ENCODE peak calls at places on chromosomes 13 and 19, in five cellular contexts. One of them, this sample, is unnamed.

GRCh38 chr13:64234255-64234654 is 2818.6 kb upstream of the PCDH20 start:
- DNase-seq in left ventricle myocardium inferior: no peak
- DNase-seq in CD8-positive, alpha-beta memory T cell: no peak
- DNase-seq in Peyer's patch: no peak
- DNase-seq in psoas muscle: no peak
- DNase-seq in this sample: peak; percentile 35

GRCh38 chr19:32676186-32676894 is 692 bp downstream of the RGS9BP start:
- DNase-seq in left ventricle myocardium inferior: no peak
- DNase-seq in CD8-positive, alpha-beta memory T cell: peak; percentile 33
- DNase-seq in Peyer's patch: no peak
- DNase-seq in psoas muscle: no peak
- DNase-seq in this sample: no peak

GRCh38 chr19:5335593-5335992 is 5.0 kb downstream of the PTPRS start:
- DNase-seq in left ventricle myocardium inferior: no peak
- DNase-seq in CD8-positive, alpha-beta memory T cell: no peak
- DNase-seq in Peyer's patch: no peak
- DNase-seq in psoas muscle: no peak
- DNase-seq in this sample: no peak

GRCh38 chr13:35469781-35470380 is 6.6 kb downstream of the MAB21L1 start:
- DNase-seq in left ventricle myocardium inferior: no peak
- DNase-seq in CD8-positive, alpha-beta memory T cell: no peak
- DNase-seq in Peyer's patch: no peak
- DNase-seq in psoas muscle: no peak
- DNase-seq in this sample: no peak

GRCh38 chr13:45781553-45782326 is 69.8 kb downstream of the SIAH3 start:
- DNase-seq in left ventricle myocardium inferior: peak; percentile 75
- DNase-seq in CD8-positive, alpha-beta memory T cell: no peak
- DNase-seq in Peyer's patch: peak; percentile 54
- DNase-seq in psoas muscle: peak; percentile 61
- DNase-seq in this sample: no peak

GRCh38 chr13:24540236-24541126 is 27.9 kb upstream of the PARP4 start:
- DNase-seq in left ventricle myocardium inferior: no peak
- DNase-seq in CD8-positive, alpha-beta memory T cell: no peak
- DNase-seq in Peyer's patch: no peak
- DNase-seq in psoas muscle: no peak
- DNase-seq in this sample: no peak

GRCh38 chr13:21674271-21675009 is 3.6 kb downstream of the FGF9 start:
- DNase-seq in left ventricle myocardium inferior: peak; percentile 41
- DNase-seq in CD8-positive, alpha-beta memory T cell: peak; percentile 27
- DNase-seq in Peyer's patch: no peak
- DNase-seq in psoas muscle: peak; percentile 24
- DNase-seq in this sample: no peak

GRCh38 chr19:58558623-58559274 is 338 bp upstream of the UBE2M start:
- DNase-seq in left ventricle myocardium inferior: peak; percentile 99
- DNase-seq in CD8-positive, alpha-beta memory T cell: peak; percentile 100
- DNase-seq in Peyer's patch: peak; percentile 100
- DNase-seq in psoas muscle: peak; percentile 99
- DNase-seq in this sample: peak; percentile 99

GRCh38 chr19:46731007-46731501 is 14.1 kb upstream of the PRKD2 start:
- DNase-seq in left ventricle myocardium inferior: no peak
- DNase-seq in CD8-positive, alpha-beta memory T cell: no peak
- DNase-seq in Peyer's patch: no peak
- DNase-seq in psoas muscle: no peak
- DNase-seq in this sample: peak; percentile 44

GRCh38 chr13:84607614-84608013 is 725.3 kb upstream of the SLITRK1 start:
- DNase-seq in left ventricle myocardium inferior: no peak
- DNase-seq in CD8-positive, alpha-beta memory T cell: no peak
- DNase-seq in Peyer's patch: no peak
- DNase-seq in psoas muscle: peak; percentile 19
- DNase-seq in this sample: no peak

GRCh38 chr13:36133950-36134349 is 2.8 kb upstream of the DCLK1 start:
- DNase-seq in left ventricle myocardium inferior: no peak
- DNase-seq in CD8-positive, alpha-beta memory T cell: no peak
- DNase-seq in Peyer's patch: no peak
- DNase-seq in psoas muscle: no peak
- DNase-seq in this sample: no peak

GRCh38 chr13:31835932-31836331 is 96.6 kb downstream of the RXFP2 start:
- DNase-seq in left ventricle myocardium inferior: no peak
- DNase-seq in CD8-positive, alpha-beta memory T cell: no peak
- DNase-seq in Peyer's patch: no peak
- DNase-seq in psoas muscle: no peak
- DNase-seq in this sample: peak; percentile 12

GRCh38 chr13:43077906-43078305 is 54.5 kb downstream of the DNAJC15 start:
- DNase-seq in left ventricle myocardium inferior: no peak
- DNase-seq in CD8-positive, alpha-beta memory T cell: no peak
- DNase-seq in Peyer's patch: no peak
- DNase-seq in psoas muscle: no peak
- DNase-seq in this sample: no peak

GRCh38 chr13:64397699-64398098 is 2832.4 kb downstream of the PCDH9 start:
- DNase-seq in left ventricle myocardium inferior: no peak
- DNase-seq in CD8-positive, alpha-beta memory T cell: no peak
- DNase-seq in Peyer's patch: no peak
- DNase-seq in psoas muscle: no peak
- DNase-seq in this sample: no peak

GRCh38 chr13:20492641-20493040 is 33.0 kb downstream of the CRYL1 start:
- DNase-seq in left ventricle myocardium inferior: no peak
- DNase-seq in CD8-positive, alpha-beta memory T cell: no peak
- DNase-seq in Peyer's patch: no peak
- DNase-seq in psoas muscle: no peak
- DNase-seq in this sample: no peak

GRCh38 chr13:97434417-97435296 is 688 bp downstream of the RAP2A start:
- DNase-seq in left ventricle myocardium inferior: peak; percentile 34
- DNase-seq in CD8-positive, alpha-beta memory T cell: peak; percentile 53
- DNase-seq in Peyer's patch: peak; percentile 71
- DNase-seq in psoas muscle: peak; percentile 46
- DNase-seq in this sample: peak; percentile 57

GRCh38 chr13:48476215-48476614 is 56.7 kb downstream of the RCBTB2 start:
- DNase-seq in left ventricle myocardium inferior: no peak
- DNase-seq in CD8-positive, alpha-beta memory T cell: no peak
- DNase-seq in Peyer's patch: no peak
- DNase-seq in psoas muscle: no peak
- DNase-seq in this sample: no peak

GRCh38 chr13:46183018-46183940 is 1.3 kb upstream of the LCP1 start:
- DNase-seq in left ventricle myocardium inferior: no peak
- DNase-seq in CD8-positive, alpha-beta memory T cell: no peak
- DNase-seq in Peyer's patch: no peak
- DNase-seq in psoas muscle: no peak
- DNase-seq in this sample: no peak

GRCh38 chr13:22828081-22828480 is 352.7 kb upstream of the SGCG start:
- DNase-seq in left ventricle myocardium inferior: no peak
- DNase-seq in CD8-positive, alpha-beta memory T cell: no peak
- DNase-seq in Peyer's patch: no peak
- DNase-seq in psoas muscle: no peak
- DNase-seq in this sample: no peak

GRCh38 chr19:51398096-51398704 is 7.8 kb upstream of the C19orf84 start:
- DNase-seq in left ventricle myocardium inferior: no peak
- DNase-seq in CD8-positive, alpha-beta memory T cell: no peak
- DNase-seq in Peyer's patch: no peak
- DNase-seq in psoas muscle: no peak
- DNase-seq in this sample: no peak

GRCh38 chr19:956747-957451 is 27.2 kb upstream of the WDR18 start:
- DNase-seq in left ventricle myocardium inferior: no peak
- DNase-seq in CD8-positive, alpha-beta memory T cell: no peak
- DNase-seq in Peyer's patch: no peak
- DNase-seq in psoas muscle: no peak
- DNase-seq in this sample: no peak

GRCh38 chr19:1125601-1126533 is 22.1 kb downstream of the GPX4 start:
- DNase-seq in left ventricle myocardium inferior: no peak
- DNase-seq in CD8-positive, alpha-beta memory T cell: no peak
- DNase-seq in Peyer's patch: no peak
- DNase-seq in psoas muscle: peak; percentile 60
- DNase-seq in this sample: no peak

GRCh38 chr19:10404888-10405808 is 1.8 kb upstream of the CDC37 start:
- DNase-seq in left ventricle myocardium inferior: no peak
- DNase-seq in CD8-positive, alpha-beta memory T cell: no peak
- DNase-seq in Peyer's patch: no peak
- DNase-seq in psoas muscle: no peak
- DNase-seq in this sample: no peak

GRCh38 chr19:39846678-39847486 is 703 bp upstream of the FBL start:
- DNase-seq in left ventricle myocardium inferior: no peak
- DNase-seq in CD8-positive, alpha-beta memory T cell: no peak
- DNase-seq in Peyer's patch: no peak
- DNase-seq in psoas muscle: no peak
- DNase-seq in this sample: no peak

GRCh38 chr19:39846176-39846677 is at the start of gene FBL:
- DNase-seq in left ventricle myocardium inferior: peak; percentile 96
- DNase-seq in CD8-positive, alpha-beta memory T cell: peak; percentile 95
- DNase-seq in Peyer's patch: peak; percentile 98
- DNase-seq in psoas muscle: peak; percentile 97
- DNase-seq in this sample: peak; percentile 79

GRCh38 chr19:39845621-39846175 is 481 bp downstream of the FBL start:
- DNase-seq in left ventricle myocardium inferior: no peak
- DNase-seq in CD8-positive, alpha-beta memory T cell: no peak
- DNase-seq in Peyer's patch: no peak
- DNase-seq in psoas muscle: no peak
- DNase-seq in this sample: peak; percentile 48

GRCh38 chr19:39843919-39844793 is 2.0 kb downstream of the FBL start:
- DNase-seq in left ventricle myocardium inferior: no peak
- DNase-seq in CD8-positive, alpha-beta memory T cell: peak; percentile 45
- DNase-seq in Peyer's patch: no peak
- DNase-seq in psoas muscle: no peak
- DNase-seq in this sample: no peak

DNA sequence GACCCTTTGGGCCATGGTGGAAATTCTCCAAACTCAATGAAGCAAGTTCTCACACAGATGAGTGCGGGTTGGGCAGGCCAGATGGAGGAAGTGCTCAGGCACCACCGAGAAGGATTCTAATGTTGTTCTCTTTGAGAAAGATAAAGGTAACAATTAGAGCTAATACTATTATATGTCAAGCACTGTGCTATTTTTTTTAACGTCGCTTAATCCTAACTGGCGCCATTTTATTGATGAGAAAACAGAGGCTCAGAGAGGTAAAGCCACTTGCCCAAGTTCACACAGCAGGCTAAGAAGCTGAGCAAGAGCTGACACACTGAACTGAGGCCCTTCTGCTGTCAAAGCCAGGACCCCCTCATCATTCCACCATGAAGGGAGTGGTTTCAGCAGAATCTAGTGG is 1.0 kb downstream of the FBL start:
- DNase-seq in left ventricle myocardium inferior: no peak
- DNase-seq in CD8-positive, alpha-beta memory T cell: no peak
- DNase-seq in Peyer's patch: no peak
- DNase-seq in psoas muscle: no peak
- DNase-seq in this sample: no peak
- H3K27ac ChIP-seq in left ventricle myocardium inferior: no peak overlapping the region
- H3K27ac ChIP-seq in CD8-positive, alpha-beta memory T cell: peak overlapping the region; percentile 15
- H3K27ac ChIP-seq in Peyer's patch: no peak overlapping the region
- H3K27ac ChIP-seq in psoas muscle: peak overlapping the region; percentile 85
- H3K27ac ChIP-seq in this sample: no peak overlapping the region

GRCh38 chr13:113633485-113633873 is 24.5 kb downstream of the ATP4B start:
- DNase-seq in left ventricle myocardium inferior: peak; percentile 9
- DNase-seq in CD8-positive, alpha-beta memory T cell: no peak
- DNase-seq in Peyer's patch: no peak
- DNase-seq in psoas muscle: no peak
- DNase-seq in this sample: no peak
- H3K36me3 ChIP-seq in left ventricle myocardium inferior: peaks cover 83% of the 10 kb centered on the region
- H3K36me3 ChIP-seq in CD8-positive, alpha-beta memory T cell: peaks cover 6% of the 10 kb centered on the region
- H3K36me3 ChIP-seq in Peyer's patch: no peaks in the 10 kb centered on the region
- H3K36me3 ChIP-seq in psoas muscle: peaks cover 67% of the 10 kb centered on the region
- H3K36me3 ChIP-seq in this sample: peaks cover 98% of the 10 kb centered on the region

GRCh38 chr19:30293051-30293785 is 79.0 kb upstream of the ZNF536 start:
- DNase-seq in left ventricle myocardium inferior: no peak
- DNase-seq in CD8-positive, alpha-beta memory T cell: no peak
- DNase-seq in Peyer's patch: no peak
- DNase-seq in psoas muscle: no peak
- DNase-seq in this sample: no peak
- H3K27ac ChIP-seq in left ventricle myocardium inferior: no peak overlapping the region
- H3K27ac ChIP-seq in CD8-positive, alpha-beta memory T cell: no peak overlapping the region
- H3K27ac ChIP-seq in Peyer's patch: no peak overlapping the region
- H3K27ac ChIP-seq in psoas muscle: no peak overlapping the region
- H3K27ac ChIP-seq in this sample: no peak overlapping the region

GRCh38 chr13:99264053-99264452 is 5.9 kb upstream of the GPR18 start:
- DNase-seq in left ventricle myocardium inferior: no peak
- DNase-seq in CD8-positive, alpha-beta memory T cell: no peak
- DNase-seq in Peyer's patch: peak; percentile 64
- DNase-seq in psoas muscle: no peak
- DNase-seq in this sample: no peak

GRCh38 chr13:99261040-99261439 is 2.9 kb upstream of the GPR18 start:
- DNase-seq in left ventricle myocardium inferior: no peak
- DNase-seq in CD8-positive, alpha-beta memory T cell: no peak
- DNase-seq in Peyer's patch: no peak
- DNase-seq in psoas muscle: no peak
- DNase-seq in this sample: peak; percentile 76

GRCh38 chr13:99265162-99265822 is 7.1 kb upstream of the GPR18 start:
- DNase-seq in left ventricle myocardium inferior: no peak
- DNase-seq in CD8-positive, alpha-beta memory T cell: no peak
- DNase-seq in Peyer's patch: no peak
- DNase-seq in psoas muscle: no peak
- DNase-seq in this sample: peak; percentile 59

GRCh38 chr13:99265823-99266426 is 7.7 kb upstream of the GPR18 start:
- DNase-seq in left ventricle myocardium inferior: no peak
- DNase-seq in CD8-positive, alpha-beta memory T cell: peak; percentile 66
- DNase-seq in Peyer's patch: no peak
- DNase-seq in psoas muscle: no peak
- DNase-seq in this sample: peak; percentile 62

DNA sequence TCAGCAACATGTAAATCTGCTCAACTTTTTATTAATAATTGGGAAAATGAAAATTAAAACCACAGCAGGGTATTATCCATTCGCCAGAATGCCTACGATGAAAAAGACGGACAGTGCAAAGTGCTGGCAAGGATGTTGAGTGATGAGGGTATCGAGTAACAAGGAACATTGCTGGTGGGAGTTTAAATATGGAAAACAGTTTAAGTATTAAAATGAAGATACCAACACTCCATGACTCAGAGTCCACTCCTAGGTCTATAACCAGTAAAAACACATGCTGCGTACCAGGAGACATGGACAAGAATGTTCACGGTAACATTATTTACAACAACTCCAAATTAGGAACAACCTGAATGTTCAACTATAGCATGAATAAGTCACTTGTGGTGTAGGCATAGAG is 5.2 kb upstream of the GPR18 start:
- DNase-seq in left ventricle myocardium inferior: no peak
- DNase-seq in CD8-positive, alpha-beta memory T cell: no peak
- DNase-seq in Peyer's patch: no peak
- DNase-seq in psoas muscle: no peak
- DNase-seq in this sample: no peak
- H3K36me3 ChIP-seq in left ventricle myocardium inferior: no peaks in the 10 kb centered on the region
- H3K36me3 ChIP-seq in CD8-positive, alpha-beta memory T cell: no peaks in the 10 kb centered on the region
- H3K36me3 ChIP-seq in Peyer's patch: no peaks in the 10 kb centered on the region
- H3K36me3 ChIP-seq in psoas muscle: no peaks in the 10 kb centered on the region
- H3K36me3 ChIP-seq in this sample: peaks cover 17% of the 10 kb centered on the region

GRCh38 chr13:40910324-40911050 is 108.6 kb downstream of the ELF1 start:
- DNase-seq in left ventricle myocardium inferior: no peak
- DNase-seq in CD8-positive, alpha-beta memory T cell: no peak
- DNase-seq in Peyer's patch: no peak
- DNase-seq in psoas muscle: no peak
- DNase-seq in this sample: no peak
- H3K27ac ChIP-seq in left ventricle myocardium inferior: no peak overlapping the region
- H3K27ac ChIP-seq in CD8-positive, alpha-beta memory T cell: no peak overlapping the region
- H3K27ac ChIP-seq in Peyer's patch: no peak overlapping the region
- H3K27ac ChIP-seq in psoas muscle: no peak overlapping the region
- H3K27ac ChIP-seq in this sample: no peak overlapping the region

GRCh38 chr19:40255619-40256166 is 29.2 kb upstream of the CCNP start:
- DNase-seq in left ventricle myocardium inferior: peak; percentile 1
- DNase-seq in CD8-positive, alpha-beta memory T cell: no peak
- DNase-seq in Peyer's patch: no peak
- DNase-seq in psoas muscle: no peak
- DNase-seq in this sample: no peak
- H3K36me3 ChIP-seq in left ventricle myocardium inferior: peaks cover 53% of the 10 kb centered on the region
- H3K36me3 ChIP-seq in CD8-positive, alpha-beta memory T cell: peaks cover 39% of the 10 kb centered on the region
- H3K36me3 ChIP-seq in Peyer's patch: no peaks in the 10 kb centered on the region
- H3K36me3 ChIP-seq in psoas muscle: peaks cover 51% of the 10 kb centered on the region
- H3K36me3 ChIP-seq in this sample: peaks cover 39% of the 10 kb centered on the region

This sample was measured in SJSA1.